ENCODE peak calls at places on chromosomes 12 and 14, in seven cellular contexts. Q is heart right ventricle, S is body of pancreas, I is heart left ventricle, W is OCI-LY7, G is breast epithelium, D is lower lobe of right lung. T is an unnamed sample. For H3K36me3 and H3K4me1, the result is how much of the 10 kb centered on the place peaks cover.

GRCh38 chr12:69688021-69688420 is 11.1 kb downstream of the BEST3 start:
- DNase-seq in W (no peak), S (no peak), I (no peak), Q (no peak), G (no peak), D (no peak), T (no peak)

GRCh38 chr14:71362920-71363584 is 455.8 kb downstream of the PCNX1 start:
- DNase-seq in I (no peak), D (no peak), Q (no peak), S (no peak), G (no peak), W (no peak), T (peak)

GRCh38 chr12:115828151-115828550 is 449.3 kb downstream of the MED13L start:
- DNase-seq in G (no peak), W (no peak), Q (no peak), S (no peak), D (no peak), I (no peak), T (no peak)

GRCh38 chr12:107570721-107571120 is 114.9 kb upstream of the PWP1 start:
- DNase-seq in G (no peak), W (no peak), I (no peak), D (no peak), Q (no peak), S (no peak), T (no peak)

GRCh38 chr12:124395284-124395752 is 100.4 kb downstream of the RFLNA start:
- DNase-seq in W (no peak), S (no peak), G (no peak), Q (no peak), I (no peak), D (no peak), T (no peak)

GRCh38 chr12:39127401-39127800 is 222.0 kb upstream of the CPNE8 start:
- DNase-seq in I (no peak), W (no peak), G (no peak), D (no peak), Q (no peak), S (no peak), T (no peak)

GRCh38 chr12:67807808-67808207 is 159.3 kb downstream of the DYRK2 start:
- DNase-seq in S (no peak), W (no peak), G (no peak), I (no peak), D (no peak), Q (no peak), T (no peak)

GRCh38 chr12:91419809-91420208 is 237.2 kb upstream of the DCN start:
- DNase-seq in I (no peak), Q (no peak), S (no peak), D (no peak), W (no peak), G (no peak), T (no peak)

GRCh38 chr12:88628856-88629509 is 48.7 kb upstream of the KITLG start:
- DNase-seq in W (no peak), S (peak), G (no peak), I (no peak), Q (no peak), D (no peak), T (no peak)

GRCh38 chr14:76706811-76707210 is 54.5 kb upstream of the VASH1 start:
- DNase-seq in D (no peak), S (no peak), W (no peak), G (no peak), I (peak), Q (no peak), T (no peak)

GRCh38 chr12:45730842-45731336 is 1.4 kb downstream of the ARID2 start:
- DNase-seq in I (no peak), Q (no peak), W (peak), S (no peak), G (no peak), D (no peak), T (peak)

GRCh38 chr14:57302883-57303282 is 34.1 kb downstream of the AP5M1 start:
- DNase-seq in G (no peak), W (no peak), D (no peak), S (no peak), Q (no peak), I (no peak), T (no peak)

GRCh38 chr14:99677231-99677891 is 6.7 kb upstream of the CYP46A1 start:
- DNase-seq in D (peak), I (no peak), Q (no peak), G (peak), W (no peak), S (no peak), T (no peak)

GRCh38 chr12:112208511-112208910 is 83.2 kb downstream of the TRAFD1 start:
- DNase-seq in G (no peak), W (no peak), Q (no peak), I (no peak), D (no peak), S (no peak), T (no peak)

GRCh38 chr12:59372971-59373370 is 222.9 kb upstream of the SLC16A7 start:
- DNase-seq in G (no peak), Q (no peak), S (no peak), I (no peak), W (no peak), D (no peak), T (no peak)

GRCh38 chr12:45131506-45131905 is 80.6 kb upstream of the DBX2 start:
- DNase-seq in G (no peak), Q (no peak), W (no peak), D (no peak), I (no peak), S (no peak), T (no peak)

GRCh38 chr12:109346920-109347319 is 780 bp upstream of the MYO1H start:
- DNase-seq in S (no peak), Q (no peak), I (no peak), G (no peak), W (peak), D (no peak), T (no peak)

GRCh38 chr12:47818382-47818700 is 1.4 kb downstream of the HDAC7 start:
- DNase-seq in S (no peak), G (no peak), Q (no peak), W (peak), D (no peak), I (no peak), T (no peak)

GRCh38 chr12:132030367-132031038 is 80.8 kb downstream of the EP400 start:
- DNase-seq in I (peak), D (no peak), Q (peak), G (no peak), W (no peak), S (no peak), T (no peak)

GRCh38 chr12:1575287-1575798 is 19.0 kb downstream of the FBXL14 start:
- DNase-seq in W (no peak), D (no peak), Q (no peak), G (peak), I (no peak), S (peak), T (peak)

GRCh38 chr14:23829736-23830474 is 123.7 kb upstream of the DHRS4 start:
- DNase-seq in I (no peak), G (no peak), W (no peak), S (no peak), D (no peak), Q (no peak), T (no peak)

GRCh38 chr14:58565834-58566233 is 71.9 kb upstream of the DACT1 start:
- DNase-seq in W (no peak), D (no peak), G (no peak), S (no peak), Q (no peak), I (no peak), T (no peak)

GRCh38 chr14:84068288-84068687 is 1461.7 kb upstream of the FLRT2 start:
- DNase-seq in S (no peak), W (no peak), I (no peak), Q (no peak), D (no peak), G (no peak), T (no peak)

GRCh38 chr12:42145197-42145549 is 499 bp upstream of the GXYLT1 start:
- DNase-seq in I (no peak), D (no peak), Q (no peak), G (no peak), W (peak), S (no peak), T (no peak)

GRCh38 chr14:69880051-69880487 is 853 bp downstream of the SMOC1 start:
- DNase-seq in Q (no peak), I (no peak), G (no peak), W (no peak), D (no peak), S (no peak), T (no peak)

GRCh38 chr12:115103884-115104883 is 420.2 kb upstream of the TBX3 start:
- DNase-seq in I (peak), S (no peak), G (no peak), Q (peak), W (no peak), D (no peak), T (peak)

GRCh38 chr12:124379938-124380754 is 85.3 kb downstream of the RFLNA start:
- DNase-seq in D (peak), Q (peak), W (no peak), G (peak), I (peak), S (no peak), T (peak)

GRCh38 chr12:6376965-6377666 is 1.8 kb upstream of the SCNN1A start:
- DNase-seq in Q (no peak), S (no peak), W (peak), I (no peak), G (no peak), D (no peak), T (no peak)

GRCh38 chr12:2311001-2311778 is 258.4 kb downstream of the CACNA1C start:
- DNase-seq in W (no peak), Q (no peak), D (no peak), I (no peak), S (no peak), G (no peak), T (peak)

GRCh38 chr12:2403221-2403976 is 350.6 kb downstream of the CACNA1C start:
- DNase-seq in D (no peak), G (no peak), W (no peak), Q (no peak), I (no peak), S (no peak), T (no peak)

GRCh38 chr12:103877934-103878510 is 37.0 kb upstream of the NT5DC3 start:
- DNase-seq in I (peak), W (peak), Q (no peak), G (peak), D (no peak), S (peak), T (peak)

GRCh38 chr12:87413784-87414183 is 615.4 kb downstream of the C12orf50 start:
- DNase-seq in Q (no peak), I (no peak), W (no peak), G (no peak), D (no peak), S (no peak), T (peak)

GRCh38 chr12:20212658-20213387 is 155.5 kb upstream of the PDE3A start:
- DNase-seq in W (no peak), S (peak), G (peak), Q (peak), I (peak), D (peak), T (peak)

GRCh38 chr14:99531221-99532096 is 50.2 kb downstream of the CCNK start:
- DNase-seq in I (no peak), S (no peak), G (no peak), Q (no peak), D (no peak), W (no peak), T (peak)

GRCh38 chr12:14691560-14691959 is 4.8 kb downstream of the GUCY2C start:
- DNase-seq in G (peak), Q (no peak), W (no peak), S (peak), I (peak), D (peak), T (no peak)

GRCh38 chr14:105020815-105021655 is at the start of gene CDCA4:
- DNase-seq in I (peak), W (peak), S (peak), D (peak), G (peak), Q (peak), T (peak)

GRCh38 chr14:79370969-79371368 is 840.3 kb downstream of the DIO2 start:
- DNase-seq in G (no peak), W (no peak), I (no peak), Q (no peak), D (no peak), S (no peak), T (no peak)

GRCh38 chr14:79373451-79373850 is 837.9 kb downstream of the DIO2 start:
- DNase-seq in S (no peak), D (no peak), W (no peak), I (no peak), G (no peak), Q (no peak), T (no peak)

GRCh38 chr14:79375336-79375735 is 836.0 kb downstream of the DIO2 start:
- DNase-seq in W (no peak), Q (no peak), I (no peak), S (no peak), D (no peak), G (no peak), T (no peak)

GRCh38 chr14:79369359-79370332 is 841.7 kb downstream of the DIO2 start:
- DNase-seq in I (no peak), G (no peak), S (peak), W (no peak), Q (no peak), D (no peak), T (peak)
- TF ChIP-seq CTCF in I (no peak), G (no peak), S (no peak), W (no peak), Q (no peak), D (no peak), T (peak)

DNA sequence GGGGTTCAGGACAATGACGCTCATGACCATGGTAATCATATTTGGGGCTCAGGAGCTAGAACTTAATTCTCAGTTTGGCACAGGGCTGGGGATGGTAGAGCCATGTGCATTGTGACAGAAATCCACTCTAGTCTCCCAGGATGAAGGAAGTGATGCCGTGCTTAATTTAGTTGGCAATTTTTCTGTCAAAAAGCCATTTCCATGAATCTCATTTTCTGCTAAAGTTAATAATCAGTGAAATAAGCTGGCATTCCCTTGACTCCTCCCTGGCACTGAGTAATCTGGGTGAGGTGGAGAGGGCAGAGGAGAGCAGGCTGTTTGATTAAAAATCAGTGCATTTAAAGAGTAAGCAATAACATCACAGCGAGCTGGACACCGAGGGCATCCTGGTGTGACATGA is 45.0 kb upstream of the GPR68 start:
- DNase-seq in I (no peak), Q (no peak), S (no peak), G (no peak), D (no peak), W (no peak), T (no peak)
- H3K36me3 ChIP-seq in I (under half), Q (under half), S (under half), G (under half), D (half or more), W (half or more), T (under half)

DNA sequence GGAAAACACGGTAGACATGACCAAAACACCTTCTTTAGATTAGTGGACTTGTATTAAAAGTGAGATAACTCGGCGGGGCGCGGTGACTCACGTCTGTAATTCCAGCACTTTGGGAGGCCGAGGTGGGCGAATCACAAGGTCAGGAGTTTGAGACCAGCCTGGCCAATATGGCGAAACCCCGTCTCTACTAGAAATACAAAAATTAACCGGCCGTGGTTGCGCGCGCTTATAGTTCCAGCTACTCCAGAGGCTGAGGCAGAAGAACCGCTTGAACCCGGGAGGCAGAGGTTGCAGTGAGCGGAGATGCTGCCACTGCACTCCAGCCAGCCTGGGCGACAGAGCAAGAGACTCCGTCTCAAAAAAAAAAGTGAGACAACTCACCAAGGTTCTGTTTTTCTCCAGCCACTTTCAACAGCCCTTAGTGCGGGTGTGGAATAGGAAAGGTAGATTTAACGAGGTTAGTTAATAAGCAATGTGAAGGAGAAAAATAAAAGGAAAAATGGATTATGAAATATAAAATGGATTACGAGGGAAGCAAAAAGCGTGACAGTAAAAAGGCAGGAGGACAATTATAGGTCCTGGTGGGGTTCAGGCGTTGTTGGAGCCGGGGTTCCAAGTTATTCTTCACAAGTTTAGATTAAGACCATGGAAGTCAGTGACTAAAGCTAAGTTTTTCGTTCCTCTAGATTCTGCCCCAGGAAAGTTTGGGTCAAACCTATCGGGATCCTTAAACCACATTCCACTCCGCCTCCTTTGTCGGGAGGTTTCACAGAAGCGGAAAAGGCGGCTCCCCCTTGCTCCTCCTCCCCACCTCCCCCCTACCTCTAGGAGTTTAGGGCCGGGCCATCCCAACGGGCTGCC is 534 bp downstream of the PPP2R3C start:
- DNase-seq in G (no peak), Q (peak), I (no peak), W (no peak), D (peak), S (peak), T (peak)
- H3K4me1 ChIP-seq in G (under half), Q (half or more), I (under half), W (under half), D (under half), S (under half), T (under half)

DNA sequence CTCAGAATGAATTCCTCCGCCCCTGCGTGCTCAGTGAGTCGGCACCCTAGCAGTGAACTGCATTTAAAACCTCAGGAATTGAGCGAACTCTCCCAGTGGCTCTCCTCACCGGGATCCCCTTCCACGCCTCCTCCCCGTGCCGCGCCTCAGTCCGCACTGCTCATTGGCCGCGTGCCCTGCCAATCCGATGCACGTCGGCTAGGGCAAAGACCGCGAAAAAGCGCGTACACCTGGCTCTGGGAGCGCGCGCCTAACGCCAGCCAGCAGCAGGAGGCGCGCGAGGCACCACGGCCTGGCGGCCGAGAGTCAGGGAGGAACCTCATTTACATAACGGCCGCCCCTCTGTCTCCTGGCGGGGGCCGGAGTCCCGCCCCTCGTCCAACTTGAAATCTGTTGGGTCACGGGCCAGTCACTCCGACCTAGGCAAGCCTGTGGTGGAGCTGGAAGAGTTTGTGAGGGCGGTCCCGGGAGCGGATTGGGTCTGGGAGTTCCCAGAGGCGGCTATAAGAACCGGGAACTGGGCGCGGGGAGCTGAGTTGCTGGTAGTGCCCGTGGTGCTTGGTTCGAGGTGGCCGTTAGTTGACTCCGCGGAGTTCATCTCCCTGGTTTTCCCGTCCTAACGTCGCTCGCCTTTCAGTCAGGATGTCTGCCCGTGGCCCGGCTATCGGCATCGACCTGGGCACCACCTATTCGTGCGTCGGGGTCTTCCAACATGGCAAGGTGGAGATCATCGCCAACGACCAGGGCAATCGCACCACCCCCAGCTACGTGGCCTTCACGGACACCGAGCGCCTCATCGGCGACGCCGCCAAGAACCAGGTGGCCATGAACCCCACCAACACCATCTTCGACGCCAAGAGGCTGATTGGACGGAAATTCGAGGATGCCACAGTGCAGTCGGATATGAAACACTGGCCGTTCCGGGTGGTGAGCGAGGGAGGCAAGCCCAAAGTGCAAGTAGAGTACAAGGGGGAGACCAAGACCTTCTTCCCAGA is at the start of gene HSPA2:
- DNase-seq in S (peak), Q (peak), G (peak), D (peak), I (peak), W (peak), T (peak)
- TF ChIP-seq CTCF in S (peak), Q (peak), G (peak), D (peak), I (peak), W (peak), T (peak)

GRCh38 chr12:122090759-122091535 is 12.4 kb downstream of the MLXIP start:
- DNase-seq in D (no peak), W (no peak), S (no peak), G (no peak), I (no peak), Q (no peak), T (no peak)
- H3K36me3 ChIP-seq in D (under half), W (under half), S (under half), G (under half), I (under half), Q (under half), T (under half)

DNA sequence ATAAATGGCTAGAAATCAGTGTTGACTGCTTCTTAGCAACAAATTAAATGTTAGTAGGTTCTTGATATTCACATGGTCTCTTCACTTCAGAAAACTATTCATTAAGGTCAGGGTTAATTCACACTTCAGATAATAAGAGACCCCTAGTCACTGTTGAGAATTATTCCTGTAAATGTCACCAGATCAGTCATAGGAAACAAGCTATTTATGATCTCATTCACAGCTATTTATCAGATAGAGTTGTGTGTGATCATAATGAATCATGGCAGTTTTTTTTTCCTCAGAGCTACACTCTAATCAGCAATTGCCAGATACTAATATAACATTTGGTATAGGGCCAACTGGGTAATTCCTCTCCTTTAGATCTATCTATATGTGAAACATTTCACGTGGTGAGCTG is 196.7 kb downstream of the ACSS3 start:
- DNase-seq in Q (no peak), G (no peak), I (no peak), W (no peak), D (no peak), S (no peak), T (peak)
- H3K4me1 ChIP-seq in Q (under half), G (under half), I (under half), W (under half), D (under half), S (under half), T (under half)

GRCh38 chr12:52817699-52818238 is 3.9 kb upstream of the KRT4 start:
- DNase-seq in W (no peak), G (no peak), D (no peak), Q (no peak), I (no peak), S (no peak), T (no peak)
- TF ChIP-seq CTCF in W (no peak), G (no peak), D (no peak), Q (no peak), I (no peak), S (no peak), T (no peak)

GRCh38 chr12:58090685-58091084 is 149.3 kb downstream of the ATP23 start:
- DNase-seq in G (no peak), Q (no peak), D (no peak), I (no peak), S (peak), W (no peak), T (no peak)
- H3K36me3 ChIP-seq in G (under half), Q (under half), D (under half), I (under half), S (under half), W (under half), T (under half)

GRCh38 chr12:93786669-93787397 is 109.7 kb downstream of the CRADD start:
- DNase-seq in G (no peak), W (no peak), I (no peak), Q (no peak), S (no peak), D (no peak), T (no peak)
- H3K4me1 ChIP-seq in G (under half), W (under half), I (under half), Q (half or more), S (under half), D (under half), T (under half)

GRCh38 chr12:65106948-65107347 is 14.2 kb downstream of the WIF1 start:
- DNase-seq in I (no peak), D (no peak), W (peak), S (no peak), Q (no peak), G (no peak), T (no peak)
- TF ChIP-seq CTCF in I (no peak), D (peak), W (peak), S (peak), Q (no peak), G (peak), T (peak)

T was measured in cardiac muscle cell.